ENCODE peak calls at places on chromosomes 11 and 22, in five cellular contexts. E, M, V, K and S are unnamed samples.

GRCh38 chr11:84384637-84385227 is 1098.6 kb upstream of the CCDC90B start:
- DNase-seq in E (peak; percentile 52), M (peak; percentile 32), V (peak; percentile 10), K (no peak), S (peak; percentile 32)

GRCh38 chr11:119706029-119706428 is 23.0 kb downstream of the NECTIN1 start:
- DNase-seq in E (no peak), M (no peak), V (no peak), K (no peak), S (no peak)

GRCh38 chr11:121521145-121522042 is 68.6 kb upstream of the SORL1-AS1 start:
- DNase-seq in E (no peak), M (no peak), V (peak; percentile 62), K (no peak), S (peak; percentile 61)

GRCh38 chr11:108027057-108027456 is 18.4 kb downstream of the CUL5 start:
- DNase-seq in E (no peak), M (no peak), V (no peak), K (no peak), S (no peak)

GRCh38 chr11:1642288-1643145 is 12.9 kb downstream of the KRTAP5-5 start:
- DNase-seq in E (no peak), M (no peak), V (no peak), K (no peak), S (no peak)

GRCh38 chr11:61685611-61685955 is 5.4 kb downstream of the DAGLA start:
- DNase-seq in E (no peak), M (no peak), V (no peak), K (no peak), S (no peak)

GRCh38 chr11:88579466-88579865 is 241.9 kb upstream of the CTSC start:
- DNase-seq in E (no peak), M (no peak), V (no peak), K (no peak), S (no peak)

GRCh38 chr11:73321342-73322110 is 13.4 kb downstream of the ARHGEF17 start:
- DNase-seq in E (peak; percentile 62), M (no peak), V (no peak), K (no peak), S (no peak)

GRCh38 chr11:21289686-21290085 is 620.3 kb downstream of the NELL1 start:
- DNase-seq in E (no peak), M (no peak), V (no peak), K (no peak), S (no peak)

GRCh38 chr11:121743285-121743684 is 290.5 kb upstream of the SORL1-AS1 start:
- DNase-seq in E (no peak), M (no peak), V (no peak), K (no peak), S (no peak)

GRCh38 chr11:66639066-66639813 is 737 bp downstream of the RBM4 start:
- DNase-seq in E (no peak), M (no peak), V (no peak), K (no peak), S (no peak)

GRCh38 chr22:19871023-19871844 is 16.6 kb upstream of the GNB1L start:
- DNase-seq in E (no peak), M (peak; percentile 15), V (no peak), K (no peak), S (no peak)

GRCh38 chr11:119236490-119236889 is 30.4 kb downstream of the CBL start:
- DNase-seq in E (no peak), M (no peak), V (peak; percentile 34), K (no peak), S (no peak)

GRCh38 chr22:50247748-50248147 is 2.9 kb upstream of the TUBGCP6 start:
- DNase-seq in E (peak; percentile 67), M (peak; percentile 86), V (no peak), K (no peak), S (peak; percentile 59)

GRCh38 chr22:30970356-30970746 is 1.3 kb downstream of the TUG1 start:
- DNase-seq in E (no peak), M (no peak), V (no peak), K (no peak), S (no peak)

GRCh38 chr11:17740649-17741235 is 6.2 kb downstream of the KCNC1 start:
- DNase-seq in E (no peak), M (no peak), V (no peak), K (no peak), S (no peak)

GRCh38 chr22:43528601-43529360 is 117.0 kb downstream of the MPPED1 start:
- DNase-seq in E (no peak), M (no peak), V (no peak), K (no peak), S (no peak)

GRCh38 chr11:64796757-64797541 is 6.1 kb downstream of the MAP4K2 start:
- DNase-seq in E (no peak), M (no peak), V (no peak), K (no peak), S (no peak)

GRCh38 chr11:19980957-19981669 is 179.2 kb downstream of the DBX1 start:
- DNase-seq in E (no peak), M (no peak), V (no peak), K (no peak), S (no peak)

GRCh38 chr11:2084721-2085120 is 54.5 kb downstream of the IGF2 start:
- DNase-seq in E (no peak), M (no peak), V (no peak), K (no peak), S (no peak)

GRCh38 chr11:104324276-104324675 is 160.3 kb upstream of the PDGFD start:
- DNase-seq in E (no peak), M (no peak), V (no peak), K (no peak), S (no peak)

GRCh38 chr11:122664188-122664587 is 8.7 kb downstream of the UBASH3B start:
- DNase-seq in E (no peak), M (no peak), V (no peak), K (no peak), S (no peak)

GRCh38 chr11:17743026-17743807 is 8.6 kb downstream of the KCNC1 start:
- DNase-seq in E (no peak), M (no peak), V (no peak), K (no peak), S (no peak)

GRCh38 chr11:117221775-117222517 is 9.9 kb downstream of the PCSK7 start:
- DNase-seq in E (peak; percentile 33), M (peak; percentile 66), V (no peak), K (no peak), S (no peak)

GRCh38 chr11:58784995-58785394 is 53.3 kb upstream of the GLYAT start:
- DNase-seq in E (no peak), M (no peak), V (no peak), K (no peak), S (no peak)

GRCh38 chr11:19922689-19923035 is 210.0 kb downstream of the NAV2 start:
- DNase-seq in E (no peak), M (no peak), V (no peak), K (peak; percentile 16), S (no peak)

GRCh38 chr11:81658722-81659121 is 1074.9 kb downstream of the FAM181B start:
- DNase-seq in E (peak; percentile 3), M (no peak), V (no peak), K (no peak), S (peak; percentile 1)

GRCh38 chr22:38034278-38034882 is 22.8 kb upstream of the PICK1 start:
- DNase-seq in E (no peak), M (peak; percentile 58), V (peak; percentile 46), K (no peak), S (peak; percentile 79)

GRCh38 chr22:32204211-32204855 is 540 bp downstream of the RFPL2 start:
- DNase-seq in E (peak; percentile 47), M (no peak), V (no peak), K (no peak), S (peak; percentile 22)

GRCh38 chr11:32071811-32072210 is 19.1 kb upstream of the RCN1 start:
- DNase-seq in E (no peak), M (no peak), V (no peak), K (no peak), S (peak; percentile 44)

GRCh38 chr11:12822623-12823022 is 148.4 kb downstream of the TEAD1 start:
- DNase-seq in E (no peak), M (no peak), V (no peak), K (no peak), S (no peak)

GRCh38 chr22:48101704-48102103 is 1339.3 kb downstream of the TBC1D22A start:
- DNase-seq in E (no peak), M (no peak), V (no peak), K (peak; percentile 37), S (no peak)

GRCh38 chr22:48102581-48102980 is 1340.1 kb downstream of the TBC1D22A start:
- DNase-seq in E (no peak), M (no peak), V (no peak), K (peak; percentile 49), S (no peak)

GRCh38 chr22:48104786-48105185 is 1342.3 kb downstream of the TBC1D22A start:
- DNase-seq in E (no peak), M (no peak), V (no peak), K (peak; percentile 64), S (no peak)

GRCh38 chr22:48104102-48104738 is 1341.8 kb downstream of the TBC1D22A start:
- DNase-seq in E (no peak), M (no peak), V (no peak), K (peak; percentile 54), S (no peak)

DNA sequence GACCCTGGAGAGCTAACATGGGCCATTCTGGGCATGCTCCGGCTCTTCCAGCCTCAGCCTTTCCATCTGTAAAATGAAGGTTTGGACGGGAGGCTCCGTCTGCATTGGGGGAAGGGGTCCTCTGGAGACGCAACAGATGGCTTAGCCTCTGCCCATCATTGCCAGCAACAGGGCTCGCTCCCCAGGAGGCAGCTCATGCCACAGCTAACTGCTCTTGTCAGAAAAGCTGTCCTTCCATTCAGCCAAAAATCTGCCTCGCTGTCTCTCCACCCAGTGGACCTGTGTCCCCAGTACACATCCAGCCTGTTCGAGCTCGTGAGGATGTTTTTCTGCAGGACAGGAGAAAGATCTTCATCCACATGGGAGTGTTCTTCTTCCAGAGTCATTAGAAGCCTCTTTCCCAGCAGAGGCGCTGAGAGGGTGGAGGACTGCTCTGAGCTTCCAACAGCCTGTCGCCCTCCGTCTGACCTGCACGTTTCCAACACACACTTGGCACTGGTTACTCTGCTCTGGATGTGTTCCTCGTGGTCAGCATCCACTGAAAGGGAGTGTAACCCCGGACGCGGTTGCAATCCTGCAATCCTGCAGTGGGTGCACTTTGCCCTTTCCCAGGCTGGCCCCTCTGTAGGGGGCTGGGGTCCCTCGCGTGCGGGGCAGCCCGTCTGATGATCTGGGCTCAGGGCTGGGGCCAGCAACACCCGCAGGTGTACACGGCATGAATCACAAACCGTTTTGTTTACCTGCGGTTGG is 1340.9 kb downstream of the TBC1D22A start:
- DNase-seq in E (no peak), M (no peak), V (no peak), K (peak; percentile 52), S (no peak)
- TF ChIP-seq CTCF in E (no peak), M (no peak), V (no peak), K (no peak), S (no peak)

GRCh38 chr11:114253771-114254170 is 42.4 kb upstream of the NNMT start:
- DNase-seq in E (no peak), M (no peak), V (no peak), K (no peak), S (no peak)
- TF ChIP-seq CTCF in E (no peak), M (no peak), V (no peak), K (no peak), S (no peak)

GRCh38 chr11:128735935-128736610 is 42.2 kb downstream of the FLI1 start:
- DNase-seq in E (no peak), M (no peak), V (no peak), K (no peak), S (no peak)
- TF ChIP-seq CTCF in E (no peak), M (no peak), V (no peak), K (no peak), S (no peak)

DNA sequence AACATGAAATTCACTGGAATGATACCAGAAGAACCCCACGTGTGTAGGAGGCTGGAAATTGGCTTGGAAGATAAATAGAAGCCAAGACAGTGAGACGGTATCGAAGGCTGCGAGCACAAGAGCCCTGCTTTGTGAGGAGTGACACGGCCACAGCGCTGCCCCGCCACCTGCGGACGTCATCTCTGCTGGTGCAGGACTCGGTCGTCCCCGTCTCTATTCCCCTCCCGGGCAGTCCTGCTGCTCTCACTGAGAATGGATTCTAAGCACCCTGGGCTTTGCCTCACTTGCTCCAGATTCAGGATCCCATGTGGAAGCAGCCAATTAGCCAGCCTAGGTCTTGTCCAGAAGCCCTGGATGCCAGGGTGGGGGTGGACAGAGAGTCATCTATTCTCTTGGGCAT is 25.2 kb downstream of the APOL3 start:
- DNase-seq in E (no peak), M (no peak), V (no peak), K (no peak), S (no peak)
- TF ChIP-seq CTCF in E (no peak), M (no peak), V (no peak), K (no peak), S (no peak)